ENCODE peak calls at places on chromosomes 16 and 17, in ten cellular contexts. L is cardiac muscle cell; J is HEK293T; K is T-cell; T is HT-29; B is NCI-H2171; A is cerebellar nuclear complex; R is BE2C; F is naive thymus-derived CD8-positive, alpha-beta T cell; U is lower leg skin. N is an unnamed sample.

GRCh38 chr17:21283482-21284318 is 811 bp upstream of the MAP2K3 start:
- DNase-seq in L (no peak), B (no peak), R (no peak), F (no peak), J (no peak), K (no peak), U (peak; percentile 87), T (no peak), A (no peak), N (no peak)

GRCh38 chr16:3065069-3065741 is at the start of gene IL32:
- DNase-seq in A (no peak), B (no peak), J (no peak), T (peak; percentile 25), F (peak; percentile 56), L (no peak), K (peak; percentile 55), R (no peak), U (no peak), N (no peak)

GRCh38 chr17:61426482-61427304 is 25.5 kb upstream of the TBX4 start:
- DNase-seq in F (no peak), R (no peak), B (no peak), T (no peak), L (no peak), J (no peak), U (no peak), A (no peak), K (no peak), N (no peak)

GRCh38 chr17:12348476-12348875 is 317.2 kb upstream of the MYOCD start:
- DNase-seq in R (no peak), U (no peak), L (no peak), J (no peak), T (no peak), F (no peak), A (no peak), K (no peak), B (no peak), N (no peak)

GRCh38 chr17:6297119-6297518 is 137.8 kb downstream of the AIPL1 start:
- DNase-seq in J (no peak), T (no peak), L (no peak), F (no peak), K (no peak), B (no peak), R (no peak), A (no peak), U (peak; percentile 15), N (no peak)

GRCh38 chr16:66605177-66605999 is 884 bp downstream of the CMTM3 start:
- DNase-seq in R (peak; percentile 40), B (no peak), T (peak; percentile 40), L (peak; percentile 58), K (no peak), F (no peak), U (peak; percentile 94), A (no peak), J (peak; percentile 47), N (no peak)

GRCh38 chr16:87648236-87648635 is 45.9 kb downstream of the JPH3 start:
- DNase-seq in R (peak; percentile 80), J (no peak), B (no peak), F (no peak), A (no peak), T (no peak), K (no peak), U (no peak), L (no peak), N (no peak)

GRCh38 chr17:78736526-78737079 is 45.5 kb downstream of the CYTH1 start:
- DNase-seq in A (no peak), T (peak; percentile 92), R (peak; percentile 84), K (peak; percentile 70), U (peak; percentile 96), B (peak; percentile 59), F (peak; percentile 66), J (peak; percentile 79), L (peak; percentile 48), N (peak; percentile 69)

GRCh38 chr16:14309906-14310305 is 238.8 kb downstream of the MRTFB start:
- DNase-seq in K (no peak), T (peak; percentile 57), J (no peak), A (no peak), R (no peak), B (no peak), F (no peak), L (no peak), U (no peak), N (no peak)

GRCh38 chr16:1331712-1332617 is 1.5 kb upstream of the BAIAP3 start:
- DNase-seq in B (no peak), F (peak; percentile 53), J (no peak), L (no peak), T (peak; percentile 98), A (no peak), K (peak; percentile 42), R (peak; percentile 61), U (peak; percentile 94), N (peak; percentile 64)

GRCh38 chr17:59565959-59566324 is 532 bp downstream of the DHX40 start:
- DNase-seq in F (peak; percentile 68), L (peak; percentile 77), B (peak; percentile 15), K (peak; percentile 45), A (peak; percentile 62), U (no peak), T (peak; percentile 69), J (peak; percentile 83), R (peak; percentile 74), N (peak; percentile 44)

GRCh38 chr16:84940670-84941551 is 70.4 kb downstream of the ZDHHC7 start:
- DNase-seq in K (no peak), U (peak; percentile 92), T (no peak), L (no peak), J (no peak), A (no peak), B (no peak), R (no peak), F (no peak), N (no peak)

GRCh38 chr16:10180771-10181163 is 1.5 kb downstream of the GRIN2A start:
- DNase-seq in L (peak; percentile 85), T (no peak), R (peak; percentile 53), A (no peak), J (peak; percentile 61), B (no peak), K (no peak), U (no peak), F (no peak), N (no peak)

GRCh38 chr16:50428116-50428515 is 59.3 kb upstream of the BRD7 start:
- DNase-seq in R (no peak), A (no peak), T (no peak), B (no peak), L (no peak), U (no peak), F (no peak), K (no peak), J (no peak), N (no peak)

GRCh38 chr16:81469183-81469677 is 24.6 kb downstream of the CMIP start:
- DNase-seq in F (no peak), R (no peak), T (no peak), A (no peak), B (no peak), K (no peak), U (no peak), L (no peak), J (no peak), N (no peak)

GRCh38 chr17:56424543-56425044 is 168.9 kb upstream of the NOG start:
- DNase-seq in A (no peak), B (no peak), T (no peak), J (no peak), F (no peak), U (no peak), R (no peak), K (no peak), L (no peak), N (no peak)

GRCh38 chr17:19418312-19418992 is 7.4 kb downstream of the RNF112 start:
- DNase-seq in F (no peak), L (no peak), J (no peak), R (no peak), K (no peak), T (peak; percentile 5), B (no peak), U (no peak), A (no peak), N (no peak)

GRCh38 chr16:65657051-65657450 is 535.2 kb upstream of the CDH11 start:
- DNase-seq in R (peak; percentile 76), K (no peak), L (no peak), J (no peak), T (no peak), U (no peak), A (no peak), B (no peak), F (no peak), N (no peak)

GRCh38 chr17:72121164-72122001 is 563 bp downstream of the SOX9 start:
- DNase-seq in B (no peak), A (no peak), T (peak; percentile 35), U (peak; percentile 87), R (peak; percentile 57), F (no peak), J (peak; percentile 50), L (peak; percentile 64), K (no peak), N (no peak)

GRCh38 chr17:66675991-66676371 is 158.9 kb upstream of the CACNG5 start:
- DNase-seq in R (no peak), F (no peak), J (no peak), A (no peak), T (no peak), U (peak; percentile 87), B (no peak), K (no peak), L (no peak), N (no peak)

GRCh38 chr16:4511441-4512082 is 27.0 kb downstream of the CDIP1 start:
- DNase-seq in K (no peak), R (peak; percentile 75), J (peak; percentile 71), B (peak; percentile 46), A (no peak), U (no peak), F (no peak), T (peak; percentile 78), L (peak; percentile 89), N (no peak)

GRCh38 chr16:9139965-9140364 is 48.5 kb downstream of the HAPSTR1 start:
- DNase-seq in B (no peak), F (no peak), R (peak; percentile 42), A (no peak), K (no peak), L (no peak), U (no peak), T (peak; percentile 50), J (peak; percentile 48), N (peak; percentile 57)

GRCh38 chr16:66070140-66070887 is 296.2 kb upstream of the CDH5 start:
- DNase-seq in B (no peak), K (no peak), T (no peak), L (peak; percentile 77), U (no peak), J (no peak), F (no peak), R (no peak), A (no peak), N (no peak)

GRCh38 chr16:15966420-15967222 is 17.2 kb downstream of the ABCC1 start:
- DNase-seq in A (no peak), J (no peak), L (no peak), T (peak; percentile 47), B (no peak), F (no peak), U (no peak), R (peak; percentile 49), K (no peak), N (no peak)

GRCh38 chr17:34365340-34365739 is 2.3 kb upstream of the CCL1 start:
- DNase-seq in R (no peak), L (no peak), F (no peak), T (no peak), A (no peak), K (no peak), J (no peak), U (no peak), B (no peak), N (no peak)

GRCh38 chr17:31279401-31279800 is 17.6 kb downstream of the OMG start:
- DNase-seq in A (no peak), L (no peak), K (no peak), B (no peak), F (no peak), R (no peak), U (no peak), J (no peak), T (no peak), N (no peak)

GRCh38 chr17:50817838-50818237 is 17.5 kb upstream of the WFIKKN2 start:
- DNase-seq in K (no peak), J (no peak), T (no peak), U (no peak), L (no peak), F (no peak), A (no peak), B (no peak), R (no peak), N (no peak)

GRCh38 chr16:49799172-49799571 is 56.7 kb downstream of the ZNF423 start:
- DNase-seq in J (peak; percentile 51), B (peak; percentile 48), F (no peak), T (no peak), A (no peak), K (no peak), R (no peak), L (peak; percentile 60), U (no peak), N (no peak)

N was measured in GM12864.